ENCODE peak calls at places on chromosomes 5 and 9, in ten cellular contexts. One of them, this sample, is unnamed.

GRCh38 chr5:116579139-116579538 is 4.5 kb upstream of the SEMA6A start:
- DNase-seq in lower leg skin: no peak
- DNase-seq in AG04450: no peak
- DNase-seq in H7: no peak
- DNase-seq in fibroblast of the aortic adventitia: no peak
- DNase-seq in neuronal stem cell: no peak
- DNase-seq in fibroblast of mammary gland: no peak
- DNase-seq in neural progenitor cell: no peak
- DNase-seq in foreskin fibroblast: no peak
- DNase-seq in uterus: no peak
- DNase-seq in this sample: no peak

GRCh38 chr9:120911295-120911843 is 15.2 kb downstream of the TRAF1 start:
- DNase-seq in lower leg skin: no peak
- DNase-seq in AG04450: no peak
- DNase-seq in H7: peak
- DNase-seq in fibroblast of the aortic adventitia: no peak
- DNase-seq in neuronal stem cell: no peak
- DNase-seq in fibroblast of mammary gland: no peak
- DNase-seq in neural progenitor cell: no peak
- DNase-seq in foreskin fibroblast: no peak
- DNase-seq in uterus: no peak
- DNase-seq in this sample: no peak

GRCh38 chr9:70553718-70554673 is 139.5 kb upstream of the KLF9 start:
- DNase-seq in lower leg skin: no peak
- DNase-seq in AG04450: no peak
- DNase-seq in H7: no peak
- DNase-seq in fibroblast of the aortic adventitia: peak
- DNase-seq in neuronal stem cell: peak
- DNase-seq in fibroblast of mammary gland: peak
- DNase-seq in neural progenitor cell: peak
- DNase-seq in foreskin fibroblast: no peak
- DNase-seq in uterus: peak
- DNase-seq in this sample: no peak

GRCh38 chr5:78405820-78406750 is 45.7 kb downstream of the SCAMP1 start:
- DNase-seq in lower leg skin: no peak
- DNase-seq in AG04450: no peak
- DNase-seq in H7: no peak
- DNase-seq in fibroblast of the aortic adventitia: peak
- DNase-seq in neuronal stem cell: no peak
- DNase-seq in fibroblast of mammary gland: peak
- DNase-seq in neural progenitor cell: no peak
- DNase-seq in foreskin fibroblast: peak
- DNase-seq in uterus: no peak
- DNase-seq in this sample: peak

GRCh38 chr9:137221477-137222111 is 446 bp downstream of the RNF208 start:
- DNase-seq in lower leg skin: no peak
- DNase-seq in AG04450: no peak
- DNase-seq in H7: peak
- DNase-seq in fibroblast of the aortic adventitia: no peak
- DNase-seq in neuronal stem cell: no peak
- DNase-seq in fibroblast of mammary gland: no peak
- DNase-seq in neural progenitor cell: peak
- DNase-seq in foreskin fibroblast: no peak
- DNase-seq in uterus: no peak
- DNase-seq in this sample: no peak

GRCh38 chr5:139647406-139648204 is 544 bp upstream of the CXXC5 start:
- DNase-seq in lower leg skin: no peak
- DNase-seq in AG04450: no peak
- DNase-seq in H7: peak
- DNase-seq in fibroblast of the aortic adventitia: no peak
- DNase-seq in neuronal stem cell: no peak
- DNase-seq in fibroblast of mammary gland: no peak
- DNase-seq in neural progenitor cell: peak
- DNase-seq in foreskin fibroblast: no peak
- DNase-seq in uterus: no peak
- DNase-seq in this sample: no peak

GRCh38 chr5:53170748-53171349 is 61.3 kb upstream of the MOCS2 start:
- DNase-seq in lower leg skin: no peak
- DNase-seq in AG04450: no peak
- DNase-seq in H7: peak
- DNase-seq in fibroblast of the aortic adventitia: peak
- DNase-seq in neuronal stem cell: peak
- DNase-seq in fibroblast of mammary gland: peak
- DNase-seq in neural progenitor cell: peak
- DNase-seq in foreskin fibroblast: peak
- DNase-seq in uterus: no peak
- DNase-seq in this sample: no peak

GRCh38 chr9:133505186-133505830 is 19.5 kb downstream of the MYMK start:
- DNase-seq in lower leg skin: no peak
- DNase-seq in AG04450: no peak
- DNase-seq in H7: no peak
- DNase-seq in fibroblast of the aortic adventitia: peak
- DNase-seq in neuronal stem cell: no peak
- DNase-seq in fibroblast of mammary gland: peak
- DNase-seq in neural progenitor cell: no peak
- DNase-seq in foreskin fibroblast: no peak
- DNase-seq in uterus: no peak
- DNase-seq in this sample: no peak

GRCh38 chr5:62593331-62593730 is 14.7 kb downstream of the LRRC70 start:
- DNase-seq in lower leg skin: no peak
- DNase-seq in AG04450: no peak
- DNase-seq in H7: no peak
- DNase-seq in fibroblast of the aortic adventitia: peak
- DNase-seq in neuronal stem cell: no peak
- DNase-seq in fibroblast of mammary gland: peak
- DNase-seq in neural progenitor cell: no peak
- DNase-seq in foreskin fibroblast: peak
- DNase-seq in uterus: no peak
- DNase-seq in this sample: no peak

GRCh38 chr9:89436963-89437625 is 60.8 kb downstream of the SEMA4D start:
- DNase-seq in lower leg skin: no peak
- DNase-seq in AG04450: no peak
- DNase-seq in H7: peak
- DNase-seq in fibroblast of the aortic adventitia: no peak
- DNase-seq in neuronal stem cell: no peak
- DNase-seq in fibroblast of mammary gland: no peak
- DNase-seq in neural progenitor cell: no peak
- DNase-seq in foreskin fibroblast: no peak
- DNase-seq in uterus: no peak
- DNase-seq in this sample: no peak

GRCh38 chr9:98615633-98616032 is 93.1 kb downstream of the GABBR2 start:
- DNase-seq in lower leg skin: no peak
- DNase-seq in AG04450: no peak
- DNase-seq in H7: no peak
- DNase-seq in fibroblast of the aortic adventitia: no peak
- DNase-seq in neuronal stem cell: no peak
- DNase-seq in fibroblast of mammary gland: no peak
- DNase-seq in neural progenitor cell: no peak
- DNase-seq in foreskin fibroblast: no peak
- DNase-seq in uterus: no peak
- DNase-seq in this sample: no peak

DNA sequence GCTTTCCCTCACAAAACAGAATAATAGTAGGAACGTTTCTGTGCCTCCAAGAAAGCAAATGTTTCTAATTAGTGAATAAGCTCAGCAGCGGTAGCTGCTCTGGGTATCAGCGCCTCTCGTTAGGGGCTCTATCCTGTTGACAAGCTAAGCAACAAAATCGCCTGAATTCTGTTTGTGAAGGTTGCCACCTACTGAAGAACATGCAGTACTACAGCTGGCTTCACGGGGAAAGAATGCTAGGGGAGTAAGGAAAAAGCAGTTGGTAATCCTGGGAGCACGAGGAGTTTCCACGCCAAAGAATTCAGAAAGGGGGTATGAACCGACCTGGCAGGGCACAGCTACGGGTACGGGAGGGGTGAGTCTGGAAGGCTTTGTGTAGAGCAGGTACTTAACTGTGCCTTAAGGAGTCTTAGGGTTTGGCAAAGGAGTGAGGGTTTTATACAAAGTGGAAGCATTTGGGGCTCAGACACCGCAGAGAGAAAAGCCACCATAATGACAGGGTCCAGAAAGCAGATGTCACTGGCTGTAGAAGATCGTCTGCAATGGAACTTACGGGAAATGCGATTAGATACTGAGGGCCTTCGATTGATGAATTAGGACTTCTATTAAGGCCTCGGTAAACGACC is 171.7 kb downstream of the TTC39B start:
- DNase-seq in lower leg skin: peak
- DNase-seq in AG04450: peak
- DNase-seq in H7: peak
- DNase-seq in fibroblast of the aortic adventitia: peak
- DNase-seq in neuronal stem cell: peak
- DNase-seq in fibroblast of mammary gland: peak
- DNase-seq in neural progenitor cell: peak
- DNase-seq in foreskin fibroblast: peak
- DNase-seq in uterus: peak
- DNase-seq in this sample: peak
- H3K4me3 ChIP-seq in lower leg skin: no peak
- H3K4me3 ChIP-seq in AG04450: peak
- H3K4me3 ChIP-seq in H7: no peak
- H3K4me3 ChIP-seq in fibroblast of the aortic adventitia: peak
- H3K4me3 ChIP-seq in neuronal stem cell: no peak
- H3K4me3 ChIP-seq in fibroblast of mammary gland: peak
- H3K4me3 ChIP-seq in neural progenitor cell: no peak
- H3K4me3 ChIP-seq in foreskin fibroblast: peak
- H3K4me3 ChIP-seq in uterus: no peak
- H3K4me3 ChIP-seq in this sample: peak

GRCh38 chr9:7304596-7304995 is 495.0 kb downstream of the DMAC1 start:
- DNase-seq in lower leg skin: no peak
- DNase-seq in AG04450: no peak
- DNase-seq in H7: no peak
- DNase-seq in fibroblast of the aortic adventitia: no peak
- DNase-seq in neuronal stem cell: no peak
- DNase-seq in fibroblast of mammary gland: no peak
- DNase-seq in neural progenitor cell: no peak
- DNase-seq in foreskin fibroblast: no peak
- DNase-seq in uterus: no peak
- DNase-seq in this sample: no peak
- H3K4me3 ChIP-seq in lower leg skin: no peak
- H3K4me3 ChIP-seq in AG04450: no peak
- H3K4me3 ChIP-seq in H7: no peak
- H3K4me3 ChIP-seq in fibroblast of the aortic adventitia: no peak
- H3K4me3 ChIP-seq in neuronal stem cell: no peak
- H3K4me3 ChIP-seq in fibroblast of mammary gland: no peak
- H3K4me3 ChIP-seq in neural progenitor cell: no peak
- H3K4me3 ChIP-seq in foreskin fibroblast: no peak
- H3K4me3 ChIP-seq in uterus: no peak
- H3K4me3 ChIP-seq in this sample: no peak

DNA sequence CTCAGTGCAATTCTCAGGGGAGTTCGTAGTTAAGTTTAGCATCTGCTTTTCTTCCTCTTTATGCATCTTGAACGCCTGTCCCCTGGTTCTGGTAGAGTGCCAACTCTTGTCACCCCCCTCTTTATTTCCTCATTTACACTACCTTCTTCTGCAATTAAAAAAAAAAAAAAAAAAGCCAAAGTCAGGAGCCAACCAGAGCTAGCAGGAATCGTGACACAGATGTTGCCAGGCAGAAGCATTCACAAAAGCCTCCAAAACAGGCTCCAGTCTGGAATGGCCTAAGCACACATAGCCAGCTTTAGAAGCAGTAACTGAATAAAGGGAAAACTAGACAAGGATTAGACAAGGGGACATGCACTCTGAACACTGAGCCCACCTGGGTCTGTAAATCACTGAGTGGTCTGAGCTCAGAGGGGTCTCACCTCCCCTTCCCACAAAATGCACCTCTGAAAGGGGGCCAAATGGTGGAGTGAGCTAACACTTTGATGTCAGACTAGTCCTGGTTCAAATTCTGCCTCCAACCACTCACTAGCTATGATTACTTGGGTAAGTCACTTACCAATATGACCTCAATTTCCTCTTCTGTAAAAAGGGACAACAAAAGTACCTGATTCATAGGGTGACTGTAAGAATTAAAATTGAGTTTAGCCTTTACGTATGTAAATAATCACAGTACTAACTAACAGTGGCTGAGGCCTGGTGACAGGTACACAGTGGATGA is 2.0 kb downstream of the CD74 start:
- DNase-seq in lower leg skin: peak
- DNase-seq in AG04450: peak
- DNase-seq in H7: peak
- DNase-seq in fibroblast of the aortic adventitia: peak
- DNase-seq in neuronal stem cell: peak
- DNase-seq in fibroblast of mammary gland: peak
- DNase-seq in neural progenitor cell: peak
- DNase-seq in foreskin fibroblast: peak
- DNase-seq in uterus: peak
- DNase-seq in this sample: no peak
- H3K4me3 ChIP-seq in lower leg skin: no peak
- H3K4me3 ChIP-seq in AG04450: no peak
- H3K4me3 ChIP-seq in H7: no peak
- H3K4me3 ChIP-seq in fibroblast of the aortic adventitia: no peak
- H3K4me3 ChIP-seq in neuronal stem cell: no peak
- H3K4me3 ChIP-seq in fibroblast of mammary gland: no peak
- H3K4me3 ChIP-seq in neural progenitor cell: no peak
- H3K4me3 ChIP-seq in foreskin fibroblast: no peak
- H3K4me3 ChIP-seq in uterus: no peak
- H3K4me3 ChIP-seq in this sample: no peak

GRCh38 chr9:130693426-130694191 is at the start of gene EXOSC2:
- DNase-seq in lower leg skin: peak
- DNase-seq in AG04450: peak
- DNase-seq in H7: peak
- DNase-seq in fibroblast of the aortic adventitia: peak
- DNase-seq in neuronal stem cell: peak
- DNase-seq in fibroblast of mammary gland: peak
- DNase-seq in neural progenitor cell: peak
- DNase-seq in foreskin fibroblast: peak
- DNase-seq in uterus: peak
- DNase-seq in this sample: peak

GRCh38 chr9:130692365-130692764 is 1.2 kb upstream of the EXOSC2 start:
- DNase-seq in lower leg skin: no peak
- DNase-seq in AG04450: no peak
- DNase-seq in H7: peak
- DNase-seq in fibroblast of the aortic adventitia: no peak
- DNase-seq in neuronal stem cell: peak
- DNase-seq in fibroblast of mammary gland: peak
- DNase-seq in neural progenitor cell: peak
- DNase-seq in foreskin fibroblast: peak
- DNase-seq in uterus: peak
- DNase-seq in this sample: no peak

GRCh38 chr9:130689937-130690700 is 3.5 kb upstream of the EXOSC2 start:
- DNase-seq in lower leg skin: peak
- DNase-seq in AG04450: peak
- DNase-seq in H7: peak
- DNase-seq in fibroblast of the aortic adventitia: peak
- DNase-seq in neuronal stem cell: no peak
- DNase-seq in fibroblast of mammary gland: peak
- DNase-seq in neural progenitor cell: peak
- DNase-seq in foreskin fibroblast: peak
- DNase-seq in uterus: peak
- DNase-seq in this sample: peak

GRCh38 chr9:130694205-130694604 is 625 bp downstream of the EXOSC2 start:
- DNase-seq in lower leg skin: no peak
- DNase-seq in AG04450: no peak
- DNase-seq in H7: no peak
- DNase-seq in fibroblast of the aortic adventitia: no peak
- DNase-seq in neuronal stem cell: no peak
- DNase-seq in fibroblast of mammary gland: no peak
- DNase-seq in neural progenitor cell: no peak
- DNase-seq in foreskin fibroblast: peak
- DNase-seq in uterus: no peak
- DNase-seq in this sample: no peak

DNA sequence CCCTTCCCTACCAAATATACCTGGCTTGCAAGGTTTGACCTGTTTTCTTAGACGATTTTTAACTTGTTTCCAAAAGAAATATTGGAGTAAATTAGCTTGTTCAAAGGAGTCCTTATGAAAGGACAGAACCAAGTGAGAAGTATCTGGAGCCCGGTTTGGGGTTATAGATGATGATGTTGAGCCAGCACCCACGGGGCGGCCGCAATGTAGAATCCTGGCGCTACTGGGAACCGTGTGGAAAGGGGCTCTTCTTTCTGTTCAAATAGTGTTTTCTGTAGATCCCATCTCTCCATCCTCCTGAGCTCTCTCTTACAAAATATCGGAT is 517 bp upstream of the EXOSC2 start:
- DNase-seq in lower leg skin: no peak
- DNase-seq in AG04450: no peak
- DNase-seq in H7: peak
- DNase-seq in fibroblast of the aortic adventitia: no peak
- DNase-seq in neuronal stem cell: no peak
- DNase-seq in fibroblast of mammary gland: no peak
- DNase-seq in neural progenitor cell: no peak
- DNase-seq in foreskin fibroblast: no peak
- DNase-seq in uterus: no peak
- DNase-seq in this sample: no peak
- H3K4me3 ChIP-seq in lower leg skin: no peak
- H3K4me3 ChIP-seq in AG04450: peak
- H3K4me3 ChIP-seq in H7: peak
- H3K4me3 ChIP-seq in fibroblast of the aortic adventitia: peak
- H3K4me3 ChIP-seq in neuronal stem cell: peak
- H3K4me3 ChIP-seq in fibroblast of mammary gland: peak
- H3K4me3 ChIP-seq in neural progenitor cell: peak
- H3K4me3 ChIP-seq in foreskin fibroblast: peak
- H3K4me3 ChIP-seq in uterus: peak
- H3K4me3 ChIP-seq in this sample: peak

This sample was measured in skeletal muscle cell.